ENCODE peak calls at places on chromosome 11, in seven cellular contexts. One of them, this sample, is unnamed.

GRCh38 chr11:76307978-76308747 is 72.8 kb downstream of the THAP12 start:
- DNase-seq in AG09319: no peak
- DNase-seq in stimulated activated CD4-positive, alpha-beta T cell treated with anti-CD3 and anti-CD28 coated beads, Interleukin-4, amount 100 ng/mL, for 48 hours: no peak
- DNase-seq in sciatic nerve: no peak
- DNase-seq in DND-41: no peak
- DNase-seq in activated naive CD4-positive, alpha-beta T cell: no peak
- DNase-seq in CD4-positive, CD25-positive, alpha-beta regulatory T cell: no peak
- DNase-seq in this sample: no peak

GRCh38 chr11:70725786-70726185 is 327.5 kb downstream of the CTTN start:
- DNase-seq in AG09319: no peak
- DNase-seq in stimulated activated CD4-positive, alpha-beta T cell treated with anti-CD3 and anti-CD28 coated beads, Interleukin-4, amount 100 ng/mL, for 48 hours: no peak
- DNase-seq in sciatic nerve: no peak
- DNase-seq in DND-41: no peak
- DNase-seq in activated naive CD4-positive, alpha-beta T cell: no peak
- DNase-seq in CD4-positive, CD25-positive, alpha-beta regulatory T cell: no peak
- DNase-seq in this sample: no peak

GRCh38 chr11:129214710-129215295 is 22.7 kb upstream of the ARHGAP32 start:
- DNase-seq in AG09319: no peak
- DNase-seq in stimulated activated CD4-positive, alpha-beta T cell treated with anti-CD3 and anti-CD28 coated beads, Interleukin-4, amount 100 ng/mL, for 48 hours: no peak
- DNase-seq in sciatic nerve: no peak
- DNase-seq in DND-41: no peak
- DNase-seq in activated naive CD4-positive, alpha-beta T cell: no peak
- DNase-seq in CD4-positive, CD25-positive, alpha-beta regulatory T cell: no peak
- DNase-seq in this sample: no peak

GRCh38 chr11:68353118-68353517 is 40.7 kb downstream of the LRP5 start:
- DNase-seq in AG09319: no peak
- DNase-seq in stimulated activated CD4-positive, alpha-beta T cell treated with anti-CD3 and anti-CD28 coated beads, Interleukin-4, amount 100 ng/mL, for 48 hours: no peak
- DNase-seq in sciatic nerve: no peak
- DNase-seq in DND-41: no peak
- DNase-seq in activated naive CD4-positive, alpha-beta T cell: no peak
- DNase-seq in CD4-positive, CD25-positive, alpha-beta regulatory T cell: no peak
- DNase-seq in this sample: no peak

GRCh38 chr11:111045408-111045806 is 200.1 kb upstream of the POU2AF2 start:
- DNase-seq in AG09319: no peak
- DNase-seq in stimulated activated CD4-positive, alpha-beta T cell treated with anti-CD3 and anti-CD28 coated beads, Interleukin-4, amount 100 ng/mL, for 48 hours: no peak
- DNase-seq in sciatic nerve: no peak
- DNase-seq in DND-41: no peak
- DNase-seq in activated naive CD4-positive, alpha-beta T cell: no peak
- DNase-seq in CD4-positive, CD25-positive, alpha-beta regulatory T cell: no peak
- DNase-seq in this sample: no peak

GRCh38 chr11:63768232-63769043 is at the start of gene ZFTA:
- DNase-seq in AG09319: no peak
- DNase-seq in stimulated activated CD4-positive, alpha-beta T cell treated with anti-CD3 and anti-CD28 coated beads, Interleukin-4, amount 100 ng/mL, for 48 hours: peak
- DNase-seq in sciatic nerve: peak
- DNase-seq in DND-41: peak
- DNase-seq in activated naive CD4-positive, alpha-beta T cell: peak
- DNase-seq in CD4-positive, CD25-positive, alpha-beta regulatory T cell: peak
- DNase-seq in this sample: peak

GRCh38 chr11:329886-330253 is 9.2 kb upstream of the IFITM3 start:
- DNase-seq in AG09319: no peak
- DNase-seq in stimulated activated CD4-positive, alpha-beta T cell treated with anti-CD3 and anti-CD28 coated beads, Interleukin-4, amount 100 ng/mL, for 48 hours: no peak
- DNase-seq in sciatic nerve: no peak
- DNase-seq in DND-41: peak
- DNase-seq in activated naive CD4-positive, alpha-beta T cell: no peak
- DNase-seq in CD4-positive, CD25-positive, alpha-beta regulatory T cell: no peak
- DNase-seq in this sample: no peak

GRCh38 chr11:113202431-113202830 is 112.0 kb upstream of the TTC12 start:
- DNase-seq in AG09319: no peak
- DNase-seq in stimulated activated CD4-positive, alpha-beta T cell treated with anti-CD3 and anti-CD28 coated beads, Interleukin-4, amount 100 ng/mL, for 48 hours: no peak
- DNase-seq in sciatic nerve: no peak
- DNase-seq in DND-41: no peak
- DNase-seq in activated naive CD4-positive, alpha-beta T cell: no peak
- DNase-seq in CD4-positive, CD25-positive, alpha-beta regulatory T cell: no peak
- DNase-seq in this sample: no peak